ENCODE peak calls at places on chromosomes 2 and 18, in nine cellular contexts. One of them, this sample, is unnamed.

GRCh38 chr2:124908411-124908810 is 883.3 kb downstream of the CNTNAP5 start:
- DNase-seq in NCI-H1417: no peak
- DNase-seq in iris pigment epithelial cell: peak; percentile 1
- DNase-seq in coronary artery: no peak
- DNase-seq in HL-60: no peak
- DNase-seq in GM23248: no peak
- DNase-seq in NCI-H2081: no peak
- DNase-seq in HEK293T: no peak
- DNase-seq in A172: no peak
- DNase-seq in this sample: peak; percentile 17

GRCh38 chr2:76083248-76083647 is 372.5 kb upstream of the GCFC2 start:
- DNase-seq in HEK293T: no peak
- DNase-seq in NCI-H1417: no peak
- DNase-seq in GM23248: no peak
- DNase-seq in HL-60: no peak
- DNase-seq in A172: no peak
- DNase-seq in coronary artery: no peak
- DNase-seq in NCI-H2081: no peak
- DNase-seq in iris pigment epithelial cell: no peak
- DNase-seq in this sample: no peak

GRCh38 chr2:1759611-1759930 is 15.3 kb upstream of the PXDN start:
- DNase-seq in HL-60: no peak
- DNase-seq in NCI-H2081: no peak
- DNase-seq in coronary artery: no peak
- DNase-seq in NCI-H1417: no peak
- DNase-seq in A172: no peak
- DNase-seq in GM23248: no peak
- DNase-seq in HEK293T: no peak
- DNase-seq in iris pigment epithelial cell: no peak
- DNase-seq in this sample: no peak

GRCh38 chr18:14104906-14105748 is 27.1 kb downstream of the ZNF519 start:
- DNase-seq in GM23248: no peak
- DNase-seq in NCI-H1417: no peak
- DNase-seq in A172: peak; percentile 4
- DNase-seq in iris pigment epithelial cell: no peak
- DNase-seq in coronary artery: no peak
- DNase-seq in NCI-H2081: no peak
- DNase-seq in HL-60: no peak
- DNase-seq in HEK293T: no peak
- DNase-seq in this sample: no peak

GRCh38 chr18:10116574-10116973 is 202.8 kb downstream of the VAPA start:
- DNase-seq in NCI-H2081: no peak
- DNase-seq in A172: no peak
- DNase-seq in coronary artery: no peak
- DNase-seq in NCI-H1417: no peak
- DNase-seq in HEK293T: no peak
- DNase-seq in iris pigment epithelial cell: no peak
- DNase-seq in HL-60: no peak
- DNase-seq in GM23248: no peak
- DNase-seq in this sample: no peak

GRCh38 chr2:210459925-210460862 is 16.4 kb downstream of the LANCL1 start:
- DNase-seq in coronary artery: no peak
- DNase-seq in iris pigment epithelial cell: no peak
- DNase-seq in NCI-H1417: no peak
- DNase-seq in A172: no peak
- DNase-seq in HEK293T: no peak
- DNase-seq in GM23248: no peak
- DNase-seq in HL-60: no peak
- DNase-seq in NCI-H2081: no peak
- DNase-seq in this sample: no peak

GRCh38 chr2:189406612-189407011 is 34.7 kb upstream of the WDR75 start:
- DNase-seq in coronary artery: no peak
- DNase-seq in A172: no peak
- DNase-seq in NCI-H1417: peak; percentile 37
- DNase-seq in iris pigment epithelial cell: no peak
- DNase-seq in NCI-H2081: no peak
- DNase-seq in HL-60: no peak
- DNase-seq in GM23248: no peak
- DNase-seq in HEK293T: no peak
- DNase-seq in this sample: no peak

GRCh38 chr2:7952046-7952445 is 729.8 kb upstream of the ID2 start:
- DNase-seq in NCI-H1417: no peak
- DNase-seq in HL-60: no peak
- DNase-seq in GM23248: no peak
- DNase-seq in A172: no peak
- DNase-seq in coronary artery: no peak
- DNase-seq in iris pigment epithelial cell: no peak
- DNase-seq in HEK293T: no peak
- DNase-seq in NCI-H2081: no peak
- DNase-seq in this sample: no peak

GRCh38 chr2:180722551-180723239 is 257.7 kb upstream of the UBE2E3 start:
- DNase-seq in HEK293T: no peak
- DNase-seq in A172: peak; percentile 51
- DNase-seq in iris pigment epithelial cell: peak; percentile 74
- DNase-seq in HL-60: no peak
- DNase-seq in GM23248: peak; percentile 91
- DNase-seq in NCI-H1417: peak; percentile 32
- DNase-seq in coronary artery: no peak
- DNase-seq in NCI-H2081: no peak
- DNase-seq in this sample: no peak

GRCh38 chr2:58039170-58039611 is 7.4 kb upstream of the VRK2 start:
- DNase-seq in A172: no peak
- DNase-seq in iris pigment epithelial cell: peak; percentile 68
- DNase-seq in NCI-H2081: no peak
- DNase-seq in coronary artery: no peak
- DNase-seq in GM23248: peak; percentile 63
- DNase-seq in HL-60: no peak
- DNase-seq in NCI-H1417: no peak
- DNase-seq in HEK293T: no peak
- DNase-seq in this sample: no peak

GRCh38 chr18:27844416-27844792 is 332.5 kb downstream of the CDH2 start:
- DNase-seq in A172: peak; percentile 74
- DNase-seq in iris pigment epithelial cell: peak; percentile 97
- DNase-seq in NCI-H2081: no peak
- DNase-seq in HL-60: no peak
- DNase-seq in GM23248: peak; percentile 17
- DNase-seq in NCI-H1417: no peak
- DNase-seq in HEK293T: no peak
- DNase-seq in coronary artery: no peak
- DNase-seq in this sample: peak; percentile 69

GRCh38 chr2:232504438-232504837 is 15.8 kb upstream of the PRSS56 start:
- DNase-seq in HL-60: no peak
- DNase-seq in A172: no peak
- DNase-seq in GM23248: no peak
- DNase-seq in HEK293T: no peak
- DNase-seq in coronary artery: no peak
- DNase-seq in iris pigment epithelial cell: no peak
- DNase-seq in NCI-H1417: peak; percentile 89
- DNase-seq in NCI-H2081: no peak
- DNase-seq in this sample: no peak

GRCh38 chr2:40043191-40043590 is 264.1 kb upstream of the THUMPD2 start:
- DNase-seq in NCI-H2081: no peak
- DNase-seq in NCI-H1417: no peak
- DNase-seq in coronary artery: no peak
- DNase-seq in GM23248: peak; percentile 62
- DNase-seq in HL-60: no peak
- DNase-seq in iris pigment epithelial cell: peak; percentile 28
- DNase-seq in A172: no peak
- DNase-seq in HEK293T: no peak
- DNase-seq in this sample: no peak

GRCh38 chr2:240793313-240794177 is 26.5 kb downstream of the KIF1A start:
- DNase-seq in HEK293T: no peak
- DNase-seq in NCI-H1417: no peak
- DNase-seq in HL-60: no peak
- DNase-seq in iris pigment epithelial cell: no peak
- DNase-seq in A172: no peak
- DNase-seq in coronary artery: no peak
- DNase-seq in GM23248: no peak
- DNase-seq in NCI-H2081: no peak
- DNase-seq in this sample: no peak

GRCh38 chr2:152847067-152847466 is 128.6 kb downstream of the ARL6IP6 start:
- DNase-seq in HEK293T: no peak
- DNase-seq in A172: peak; percentile 42
- DNase-seq in NCI-H1417: peak; percentile 9
- DNase-seq in HL-60: no peak
- DNase-seq in iris pigment epithelial cell: peak; percentile 24
- DNase-seq in GM23248: peak; percentile 93
- DNase-seq in NCI-H2081: no peak
- DNase-seq in coronary artery: no peak
- DNase-seq in this sample: peak; percentile 16

GRCh38 chr2:33337385-33337784 is 139.1 kb upstream of the RASGRP3 start:
- DNase-seq in HL-60: no peak
- DNase-seq in NCI-H2081: no peak
- DNase-seq in GM23248: no peak
- DNase-seq in NCI-H1417: no peak
- DNase-seq in A172: no peak
- DNase-seq in HEK293T: no peak
- DNase-seq in iris pigment epithelial cell: no peak
- DNase-seq in coronary artery: no peak
- DNase-seq in this sample: no peak

GRCh38 chr2:176139170-176139611 is 9.7 kb downstream of the HOXD8 start:
- DNase-seq in A172: no peak
- DNase-seq in iris pigment epithelial cell: no peak
- DNase-seq in HEK293T: no peak
- DNase-seq in NCI-H2081: no peak
- DNase-seq in GM23248: peak; percentile 68
- DNase-seq in coronary artery: no peak
- DNase-seq in HL-60: no peak
- DNase-seq in NCI-H1417: no peak
- DNase-seq in this sample: no peak

GRCh38 chr2:159089543-159089942 is 121.1 kb downstream of the TANC1 start:
- DNase-seq in HEK293T: no peak
- DNase-seq in A172: no peak
- DNase-seq in iris pigment epithelial cell: no peak
- DNase-seq in coronary artery: no peak
- DNase-seq in HL-60: no peak
- DNase-seq in GM23248: peak; percentile 18
- DNase-seq in NCI-H2081: no peak
- DNase-seq in NCI-H1417: no peak
- DNase-seq in this sample: no peak